ENCODE peak calls at places on chromosomes 13 and 19, in nine cellular contexts. A is HFF-Myc, P is GM06990, B is cardiac muscle cell, M is choroid plexus epithelial cell, N is IMR-90, O is lower leg skin, V is AG10803, H is fibroblast of villous mesenchyme. U is an unnamed sample.

GRCh38 chr13:34863360-34864135 is 78.5 kb upstream of the NBEA start:
- DNase-seq in M (peak; percentile 86), A (peak; percentile 83), H (peak; percentile 72), B (peak; percentile 67), P (no peak), V (peak; percentile 79), O (no peak), N (peak; percentile 75), U (no peak)

GRCh38 chr13:95677564-95678386 is 836 bp downstream of the DNAJC3 start:
- DNase-seq in M (peak; percentile 34), N (peak; percentile 23), B (peak; percentile 45), H (peak; percentile 27), V (peak; percentile 21), A (no peak), O (peak; percentile 92), P (no peak), U (no peak)

GRCh38 chr19:18232540-18233223 is 6.4 kb upstream of the PDE4C start:
- DNase-seq in H (no peak), V (no peak), M (no peak), A (no peak), B (no peak), O (no peak), N (no peak), P (no peak), U (no peak)

GRCh38 chr19:54551950-54552912 is 21.4 kb upstream of the LILRA2 start:
- DNase-seq in O (peak; percentile 84), N (no peak), M (no peak), A (no peak), V (no peak), P (peak; percentile 58), H (no peak), B (no peak), U (no peak)

GRCh38 chr19:10291554-10292205 is 1.9 kb downstream of the ICAM5 start:
- DNase-seq in P (no peak), B (no peak), H (peak; percentile 4), A (no peak), N (peak; percentile 10), O (peak; percentile 85), V (no peak), M (no peak), U (no peak)

GRCh38 chr13:96403241-96403640 is 313.3 kb downstream of the HS6ST3 start:
- DNase-seq in B (no peak), N (no peak), V (no peak), M (no peak), H (no peak), P (no peak), A (no peak), O (no peak), U (no peak)

GRCh38 chr19:17424743-17425365 is 5.0 kb downstream of the MVB12A start:
- DNase-seq in M (peak; percentile 62), V (no peak), A (no peak), P (peak; percentile 59), O (no peak), N (peak; percentile 23), H (peak; percentile 46), B (peak; percentile 71), U (peak; percentile 64)

GRCh38 chr13:60412909-60413616 is 16.0 kb downstream of the TDRD3 start:
- DNase-seq in N (no peak), A (no peak), V (no peak), M (no peak), O (no peak), P (no peak), B (no peak), H (no peak), U (no peak)

GRCh38 chr13:53782400-53783030 is 753.9 kb downstream of the OLFM4 start:
- DNase-seq in V (peak; percentile 50), A (peak; percentile 4), H (peak; percentile 24), P (no peak), B (peak; percentile 62), O (no peak), M (peak; percentile 57), N (peak; percentile 17), U (no peak)

GRCh38 chr19:30059741-30060140 is 117.7 kb downstream of the URI1 start:
- DNase-seq in N (no peak), P (no peak), M (no peak), B (no peak), V (no peak), A (no peak), O (peak; percentile 65), H (no peak), U (no peak)

GRCh38 chr13:113724016-113724758 is 34.8 kb upstream of the TMEM255B start:
- DNase-seq in P (no peak), O (no peak), A (no peak), N (no peak), H (no peak), V (no peak), B (no peak), M (no peak), U (peak; percentile 13)

GRCh38 chr19:44686896-44687295 is 12.1 kb upstream of the CEACAM16 start:
- DNase-seq in N (no peak), P (no peak), A (no peak), H (no peak), M (no peak), O (no peak), B (no peak), V (no peak), U (no peak)
- TF ChIP-seq CTCF in N (no peak), P (no peak), A (no peak), H (no peak), M (no peak), O (no peak), B (no peak), V (no peak), U (no peak)

DNA sequence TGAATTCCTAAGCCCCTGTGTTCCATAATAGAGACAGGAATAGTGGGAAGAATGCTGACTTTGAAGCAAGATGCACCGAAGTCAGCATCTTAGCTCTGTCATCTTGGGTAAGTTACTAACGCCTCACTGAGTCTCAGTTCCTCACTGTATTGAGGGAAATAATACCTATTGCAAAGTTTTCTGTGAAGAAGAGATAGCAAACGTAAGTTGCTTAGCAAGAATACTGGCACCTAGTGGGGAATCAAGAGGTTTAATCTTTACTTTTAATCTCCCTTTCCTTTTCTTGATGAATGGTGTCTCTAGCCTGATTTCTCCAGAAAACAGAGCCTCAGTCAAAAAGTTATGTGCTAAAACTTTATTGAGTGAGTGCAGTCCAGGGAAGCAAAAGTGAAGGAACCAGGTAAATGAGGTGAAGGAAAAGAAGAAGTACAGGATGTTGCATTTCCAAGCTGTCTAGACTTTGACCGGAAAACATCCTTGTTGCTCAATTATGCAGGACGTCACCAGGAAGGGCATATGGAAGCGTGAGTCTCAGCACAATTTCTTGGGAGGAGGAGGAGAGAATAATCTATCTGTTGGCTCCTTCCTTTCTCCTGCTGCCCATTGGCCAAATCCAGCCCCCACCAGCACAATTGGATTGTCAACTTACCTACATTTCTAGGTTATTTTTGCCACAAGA is 210.0 kb downstream of the B3GLCT start:
- DNase-seq in B (no peak), M (peak; percentile 57), A (no peak), P (no peak), O (no peak), V (peak; percentile 13), H (peak; percentile 8), N (no peak), U (no peak)
- TF ChIP-seq CTCF in B (peak; percentile 27), M (peak; percentile 60), A (no peak), P (peak; percentile 20), O (no peak), V (peak; percentile 44), H (no peak), N (peak; percentile 19), U (no peak)

GRCh38 chr13:51697855-51698254 is 106.1 kb downstream of the DHRS12 start:
- DNase-seq in B (no peak), O (no peak), N (peak; percentile 18), P (no peak), M (peak; percentile 48), V (no peak), H (peak; percentile 35), A (no peak), U (no peak)
- TF ChIP-seq CTCF in B (no peak), O (no peak), N (no peak), P (no peak), M (no peak), V (no peak), H (no peak), A (no peak), U (no peak)

GRCh38 chr13:104105418-104106355 is 1039.5 kb upstream of the SLC10A2 start:
- DNase-seq in A (no peak), B (no peak), P (no peak), H (peak; percentile 51), O (no peak), V (no peak), N (no peak), M (no peak), U (no peak)

GRCh38 chr13:104111031-104111430 is 1044.8 kb upstream of the SLC10A2 start:
- DNase-seq in P (no peak), M (peak; percentile 22), V (no peak), B (peak; percentile 39), A (no peak), O (no peak), N (peak; percentile 3), H (peak; percentile 24), U (no peak)

DNA sequence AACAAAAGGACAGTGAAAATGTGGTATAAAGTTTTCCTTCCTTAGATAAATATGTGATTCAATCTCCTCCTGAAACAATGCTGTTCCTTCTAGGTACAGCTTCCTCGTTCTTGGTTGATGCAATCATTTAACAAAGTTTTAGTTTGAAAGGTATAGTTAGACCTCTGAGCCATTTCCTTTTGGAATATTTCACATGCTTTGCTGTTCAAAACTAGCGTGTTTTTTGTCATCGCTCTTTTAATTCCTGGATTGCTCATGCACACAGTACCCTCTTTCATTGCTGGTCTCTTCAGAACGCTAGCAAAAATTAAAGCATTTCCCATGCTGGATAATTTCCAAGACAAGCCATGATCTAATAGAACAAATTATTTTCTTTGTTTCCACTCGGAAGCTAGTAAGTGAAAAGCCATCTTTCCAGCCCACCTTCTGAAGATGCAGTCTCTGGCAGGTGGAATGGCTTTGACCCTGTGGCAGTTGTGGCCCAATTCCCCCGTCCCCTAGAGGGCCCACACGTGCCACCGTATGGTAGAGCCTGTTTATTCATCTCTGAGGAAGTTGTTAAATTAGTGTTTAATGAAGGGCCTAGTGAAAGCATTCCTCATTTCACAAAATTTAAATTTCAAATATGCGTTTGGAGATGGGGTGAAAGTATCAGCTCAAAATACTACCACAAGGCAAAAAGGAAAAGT is 1040.6 kb upstream of the SLC10A2 start:
- DNase-seq in A (no peak), O (no peak), M (peak; percentile 64), H (no peak), V (no peak), B (peak; percentile 77), P (no peak), N (peak; percentile 20), U (no peak)
- TF ChIP-seq CTCF in A (no peak), O (no peak), M (peak; percentile 24), H (no peak), V (no peak), B (peak; percentile 8), P (no peak), N (no peak), U (no peak)

GRCh38 chr13:29454931-29455481 is 140.5 kb downstream of the SLC7A1 start:
- DNase-seq in V (peak; percentile 37), A (no peak), N (peak; percentile 7), B (peak; percentile 34), H (peak; percentile 59), P (no peak), M (peak; percentile 35), O (no peak), U (no peak)
- TF ChIP-seq CTCF in V (peak; percentile 35), A (peak; percentile 52), N (peak; percentile 36), B (peak; percentile 48), H (peak; percentile 57), P (peak; percentile 82), M (peak; percentile 65), O (no peak), U (no peak)